ENCODE peak calls at places on chromosomes 4 and X, in ten cellular contexts. M is A549; K is GM23248; V is stimulated activated CD4-positive, alpha-beta T cell treated with anti-CD3 and anti-CD28 coated beads, Interleukin-15, amount 100 ng/mL, for 1 hour; E is astrocyte; P is activated T-helper 1 cell treated with anti-CD3 and anti-CD28 coated beads, Interleukin-12 subunit alpha, Interleukin-12 subunit beta, Interleukin-2, Interleukin-4 antibody, amounts not matched to agents 30 ng/mL and 10 ng/mL and 1 ng/mL, durations not matched to agents 14 hours and 24 hours and 36 hours; S is T-helper 1 cell; U is NCI-H2081; R is HTR-8/SVneo; H is NCI-H748 treated with DMSO at 0.1 percent for 48 hours. F is an unnamed sample.

GRCh38 chr4:188411805-188412204 is 272.6 kb downstream of the TRIML1 start:
- DNase-seq in M (no peak), K (no peak), V (no peak), E (no peak), P (no peak), S (no peak), U (no peak), R (no peak), H (no peak), F (no peak)

GRCh38 chrX:69320116-69320515 is 154.9 kb upstream of the PJA1 start:
- DNase-seq in M (no peak), K (no peak), V (no peak), E (no peak), P (no peak), S (no peak), U (no peak), R (no peak), H (no peak), F (no peak)

GRCh38 chr4:93897559-93897958 is 69.0 kb downstream of the ATOH1 start:
- DNase-seq in M (peak), K (peak), V (no peak), E (no peak), P (no peak), S (no peak), U (no peak), R (peak), H (no peak), F (no peak)

GRCh38 chr4:146192060-146192459 is 16.5 kb downstream of the LSM6 start:
- DNase-seq in M (peak), K (peak), V (no peak), E (no peak), P (no peak), S (no peak), U (no peak), R (no peak), H (no peak), F (no peak)

GRCh38 chr4:67452100-67452887 is 93.0 kb downstream of the CENPC start:
- DNase-seq in M (no peak), K (peak), V (no peak), E (peak), P (no peak), S (no peak), U (no peak), R (no peak), H (no peak), F (no peak)

GRCh38 chrX:150683536-150684146 is 9.6 kb upstream of the MTMR1 start:
- DNase-seq in M (peak), K (peak), V (no peak), E (no peak), P (no peak), S (peak), U (no peak), R (no peak), H (peak), F (no peak)

GRCh38 chr4:149785686-149786431 is 29.8 kb downstream of the IQCM start:
- DNase-seq in M (no peak), K (peak), V (no peak), E (peak), P (no peak), S (no peak), U (no peak), R (no peak), H (no peak), F (no peak)

GRCh38 chr4:133565379-133565778 is 416.3 kb downstream of the PCDH10 start:
- DNase-seq in M (no peak), K (no peak), V (no peak), E (peak), P (no peak), S (no peak), U (peak), R (peak), H (peak), F (no peak)

GRCh38 chr4:2247128-2248043 is 5.5 kb upstream of the HAUS3 start:
- DNase-seq in M (no peak), K (no peak), V (no peak), E (no peak), P (no peak), S (no peak), U (no peak), R (no peak), H (no peak), F (no peak)

GRCh38 chr4:138347561-138347960 is 105.4 kb upstream of the SLC7A11 start:
- DNase-seq in M (no peak), K (no peak), V (no peak), E (no peak), P (no peak), S (no peak), U (no peak), R (no peak), H (no peak), F (no peak)

GRCh38 chrX:129663171-129663570 is 8.4 kb upstream of the APLN start:
- DNase-seq in M (no peak), K (no peak), V (no peak), E (no peak), P (no peak), S (no peak), U (no peak), R (no peak), H (no peak), F (no peak)

GRCh38 chrX:9171841-9172240 is 137.9 kb upstream of the FAM9B start:
- DNase-seq in M (no peak), K (peak), V (no peak), E (peak), P (no peak), S (no peak), U (no peak), R (no peak), H (no peak), F (no peak)

GRCh38 chr4:47533689-47534347 is 48.7 kb downstream of the ATP10D start:
- DNase-seq in M (no peak), K (no peak), V (no peak), E (peak), P (no peak), S (peak), U (no peak), R (no peak), H (no peak), F (no peak)

GRCh38 chr4:147843162-147843561 is 111.3 kb downstream of the ARHGAP10 start:
- DNase-seq in M (peak), K (no peak), V (no peak), E (no peak), P (no peak), S (peak), U (no peak), R (peak), H (no peak), F (no peak)

GRCh38 chr4:129043523-129043922 is 49.8 kb downstream of the SCLT1 start:
- DNase-seq in M (no peak), K (peak), V (no peak), E (peak), P (no peak), S (no peak), U (peak), R (no peak), H (no peak), F (no peak)

GRCh38 chr4:184168406-184169019 is 49.2 kb downstream of the ENPP6 start:
- DNase-seq in M (peak), K (peak), V (peak), E (peak), P (peak), S (peak), U (no peak), R (peak), H (no peak), F (peak)

GRCh38 chrX:31847773-31848172 is 775.9 kb upstream of the FTHL17 start:
- DNase-seq in M (no peak), K (no peak), V (no peak), E (no peak), P (no peak), S (no peak), U (no peak), R (no peak), H (no peak), F (no peak)

GRCh38 chr4:52407545-52407944 is 251.6 kb downstream of the USP46 start:
- DNase-seq in M (no peak), K (no peak), V (no peak), E (no peak), P (no peak), S (no peak), U (no peak), R (no peak), H (no peak), F (no peak)

GRCh38 chr4:17502764-17503163 is 9.1 kb downstream of the QDPR start:
- DNase-seq in M (no peak), K (no peak), V (no peak), E (peak), P (no peak), S (no peak), U (no peak), R (no peak), H (no peak), F (no peak)

GRCh38 chrX:48665991-48666390 is 17.6 kb upstream of the WAS start:
- DNase-seq in M (no peak), K (peak), V (no peak), E (no peak), P (no peak), S (no peak), U (no peak), R (no peak), H (no peak), F (no peak)

GRCh38 chrX:46599051-46599560 is 25.5 kb downstream of the CHST7 start:
- DNase-seq in M (no peak), K (peak), V (no peak), E (no peak), P (no peak), S (no peak), U (no peak), R (no peak), H (no peak), F (no peak)

GRCh38 chr4:79831701-79832514 is 241.1 kb downstream of the ANTXR2 start:
- DNase-seq in M (no peak), K (peak), V (no peak), E (peak), P (no peak), S (no peak), U (no peak), R (no peak), H (no peak), F (no peak)

GRCh38 chr4:115119804-115120352 is 6.5 kb upstream of the NDST4 start:
- DNase-seq in M (no peak), K (peak), V (no peak), E (no peak), P (no peak), S (no peak), U (no peak), R (no peak), H (peak), F (no peak)

GRCh38 chr4:78704981-78705757 is 71.0 kb upstream of the BMP2K start:
- DNase-seq in M (no peak), K (peak), V (no peak), E (peak), P (no peak), S (no peak), U (no peak), R (no peak), H (no peak), F (no peak)

GRCh38 chr4:41120297-41121217 is 93.8 kb downstream of the APBB2 start:
- DNase-seq in M (no peak), K (peak), V (no peak), E (peak), P (no peak), S (no peak), U (no peak), R (no peak), H (no peak), F (peak)

GRCh38 chr4:75584067-75584466 is 28.2 kb downstream of the ODAPH start:
- DNase-seq in M (no peak), K (no peak), V (no peak), E (peak), P (no peak), S (no peak), U (no peak), R (no peak), H (no peak), F (no peak)

GRCh38 chr4:8322794-8323704 is 53.5 kb downstream of the HTRA3 start:
- DNase-seq in M (no peak), K (no peak), V (no peak), E (no peak), P (no peak), S (no peak), U (no peak), R (no peak), H (no peak), F (peak)

GRCh38 chrX:22950278-22951266 is 49.2 kb upstream of the DDX53 start:
- DNase-seq in M (no peak), K (peak), V (no peak), E (peak), P (no peak), S (no peak), U (no peak), R (peak), H (no peak), F (no peak)

GRCh38 chr4:121217385-121217784 is 53.3 kb upstream of the TNIP3 start:
- DNase-seq in M (no peak), K (peak), V (no peak), E (peak), P (no peak), S (no peak), U (no peak), R (peak), H (no peak), F (no peak)

GRCh38 chrX:40169193-40170086 is 71.7 kb upstream of the BCOR start:
- DNase-seq in M (peak), K (no peak), V (peak), E (peak), P (peak), S (peak), U (peak), R (no peak), H (peak), F (no peak)